ENCODE peak calls at places on chromosomes 16 and 17, in nine cellular contexts. Y is fibroblast of lung; Q is PC-3; O is stomach; P is IMR-90; M is effector memory CD4-positive, alpha-beta T cell; C is left lung; U is CD8-positive, alpha-beta T cell; R is neural progenitor cell. J is an unnamed sample.

GRCh38 chr17:51797150-51797549 is 361.4 kb downstream of the CA10 start:
- DNase-seq in U (no peak), Y (no peak), P (no peak), R (no peak), O (no peak), M (no peak), Q (no peak), C (no peak), J (no peak)

GRCh38 chr17:39332092-39332491 is 69.3 kb downstream of the FBXL20 start:
- DNase-seq in R (no peak), Q (no peak), P (no peak), U (no peak), O (no peak), M (no peak), Y (no peak), C (no peak), J (no peak)

GRCh38 chr16:1180772-1181714 is 28.1 kb downstream of the CACNA1H start:
- DNase-seq in Y (no peak), U (no peak), O (no peak), Q (no peak), R (peak; percentile 73), P (no peak), C (no peak), M (no peak), J (no peak)

GRCh38 chr17:41417576-41418015 is 6.8 kb downstream of the KRT37 start:
- DNase-seq in R (peak; percentile 35), P (peak; percentile 43), Q (peak; percentile 84), Y (no peak), M (no peak), U (no peak), C (no peak), O (no peak), J (no peak)

GRCh38 chr17:68033636-68034451 is 1.7 kb upstream of the KPNA2 start:
- DNase-seq in O (no peak), P (peak; percentile 65), U (no peak), Q (peak; percentile 59), R (peak; percentile 93), C (no peak), M (no peak), Y (peak; percentile 61), J (no peak)

GRCh38 chr16:85168732-85169256 is 56.5 kb upstream of the CIBAR2 start:
- DNase-seq in U (no peak), C (peak; percentile 76), Q (peak; percentile 31), R (peak; percentile 86), P (peak; percentile 52), M (no peak), O (no peak), Y (peak; percentile 61), J (no peak)

GRCh38 chr17:64174686-64175456 is 44.9 kb upstream of the ERN1 start:
- DNase-seq in M (no peak), Q (no peak), U (no peak), C (no peak), Y (peak; percentile 79), O (no peak), P (peak; percentile 71), R (no peak), J (no peak)

GRCh38 chr16:74275031-74275636 is 21.5 kb upstream of the PSMD7 start:
- DNase-seq in Q (peak; percentile 45), C (no peak), U (no peak), M (no peak), R (no peak), Y (peak; percentile 53), P (peak; percentile 28), O (no peak), J (no peak)

GRCh38 chr17:21015564-21015963 is 27.2 kb downstream of the USP22 start:
- DNase-seq in C (no peak), P (no peak), O (no peak), U (no peak), Y (no peak), M (no peak), Q (no peak), R (no peak), J (no peak)

GRCh38 chr17:75370288-75370687 is 35.2 kb downstream of the GRB2 start:
- DNase-seq in U (no peak), Q (no peak), C (no peak), O (peak; percentile 44), M (no peak), P (no peak), Y (no peak), R (no peak), J (no peak)

GRCh38 chr17:18319604-18320256 is 4.6 kb downstream of the SMCR8 start:
- DNase-seq in U (no peak), C (no peak), Q (peak; percentile 61), R (peak; percentile 80), P (peak; percentile 68), M (no peak), Y (peak; percentile 74), O (peak; percentile 27), J (no peak)

GRCh38 chr16:23469814-23470213 is 16.8 kb upstream of the COG7 start:
- DNase-seq in C (no peak), M (no peak), P (peak; percentile 54), Q (peak; percentile 81), R (no peak), Y (peak; percentile 11), O (no peak), U (no peak), J (no peak)

GRCh38 chr16:648071-648785 is 937 bp upstream of the WDR90 start:
- DNase-seq in C (no peak), O (peak; percentile 83), R (peak; percentile 62), Y (no peak), M (no peak), P (no peak), U (peak; percentile 37), Q (no peak), J (no peak)

GRCh38 chr16:50272687-50273381 is 6.5 kb downstream of the ADCY7 start:
- DNase-seq in Q (no peak), C (peak; percentile 23), Y (no peak), R (no peak), P (no peak), O (no peak), U (no peak), M (no peak), J (no peak)

GRCh38 chr17:9512323-9513168 is 63.1 kb downstream of the STX8 start:
- DNase-seq in C (no peak), P (peak; percentile 76), U (no peak), Q (peak; percentile 71), Y (peak; percentile 70), O (no peak), M (no peak), R (no peak), J (no peak)

GRCh38 chr16:77780378-77780837 is 8.0 kb upstream of the VAT1L start:
- DNase-seq in M (no peak), R (no peak), U (no peak), C (no peak), Y (peak; percentile 77), Q (peak; percentile 23), O (no peak), P (peak; percentile 98), J (no peak)

DNA sequence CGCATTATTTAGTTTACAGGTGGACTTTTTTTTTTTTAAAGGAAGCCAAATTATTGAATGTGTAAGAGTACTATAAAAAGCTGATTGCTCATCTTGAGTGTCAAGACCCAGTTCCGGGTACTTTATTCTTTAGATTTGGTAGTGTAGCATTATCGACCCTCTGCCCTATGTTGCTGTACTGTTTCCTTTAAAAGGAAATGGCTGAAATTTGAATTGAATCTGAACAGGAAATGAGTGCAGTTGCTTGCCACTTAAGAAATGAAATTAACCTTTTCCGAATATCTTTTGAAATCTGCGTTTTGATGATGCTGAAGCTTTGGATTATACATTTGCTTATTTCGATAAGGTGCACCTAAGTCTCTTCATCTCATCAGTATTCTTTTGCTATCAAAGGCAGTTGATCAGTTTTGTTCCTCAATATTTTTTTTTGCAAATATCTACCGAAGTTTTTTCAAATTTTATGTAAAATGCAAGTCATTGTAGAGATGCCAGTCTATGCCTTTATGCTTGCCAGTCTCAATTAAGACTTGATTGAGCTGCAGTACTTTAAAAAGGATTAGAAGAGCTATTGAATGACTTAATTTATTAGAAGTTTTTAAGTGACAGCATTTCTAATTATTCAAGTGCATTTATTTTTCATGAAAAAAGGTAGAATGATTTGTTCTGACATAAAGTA is 1.8 kb downstream of the GGNBP2 start:
- DNase-seq in M (no peak), P (no peak), C (no peak), O (no peak), R (no peak), Q (no peak), U (no peak), Y (peak; percentile 6), J (no peak)
- H3K4me3 ChIP-seq in M (peak overlapping the region; percentile 89), P (peak overlapping the region; percentile 86), C (peak overlapping the region; percentile 68), O (peak overlapping the region; percentile 70), R (peak overlapping the region; percentile 83), Q (peak overlapping the region; percentile 99), U (peak overlapping the region; percentile 66), Y (peak overlapping the region; percentile 82), J (peak overlapping the region; percentile 93)

GRCh38 chr17:1379930-1380313 is 20.1 kb downstream of the YWHAE start:
- DNase-seq in U (no peak), R (no peak), M (no peak), P (no peak), O (no peak), Q (no peak), Y (no peak), C (no peak), J (no peak)
- H3K9me3 ChIP-seq in U (no peaks in the 10 kb centered on the region), R (no peaks in the 10 kb centered on the region), M (no peaks in the 10 kb centered on the region), P (no peaks in the 10 kb centered on the region), O (no peaks in the 10 kb centered on the region), Q (no peaks in the 10 kb centered on the region), Y (no peaks in the 10 kb centered on the region), C (no peaks in the 10 kb centered on the region), J (no peaks in the 10 kb centered on the region)

GRCh38 chr16:89442588-89442987 is 47.8 kb downstream of the ANKRD11 start:
- DNase-seq in R (no peak), P (no peak), Y (no peak), U (no peak), Q (no peak), O (no peak), M (no peak), C (no peak), J (no peak)
- H3K4me1 ChIP-seq in R (peaks cover 49% of the 10 kb centered on the region), P (peaks cover 53% of the 10 kb centered on the region), Y (peaks cover 33% of the 10 kb centered on the region), U (peaks cover 92% of the 10 kb centered on the region), Q (peaks cover 31% of the 10 kb centered on the region), O (peaks cover 74% of the 10 kb centered on the region), M (peaks cover 75% of the 10 kb centered on the region), C (peaks cover 53% of the 10 kb centered on the region), J (peaks cover 72% of the 10 kb centered on the region)

DNA sequence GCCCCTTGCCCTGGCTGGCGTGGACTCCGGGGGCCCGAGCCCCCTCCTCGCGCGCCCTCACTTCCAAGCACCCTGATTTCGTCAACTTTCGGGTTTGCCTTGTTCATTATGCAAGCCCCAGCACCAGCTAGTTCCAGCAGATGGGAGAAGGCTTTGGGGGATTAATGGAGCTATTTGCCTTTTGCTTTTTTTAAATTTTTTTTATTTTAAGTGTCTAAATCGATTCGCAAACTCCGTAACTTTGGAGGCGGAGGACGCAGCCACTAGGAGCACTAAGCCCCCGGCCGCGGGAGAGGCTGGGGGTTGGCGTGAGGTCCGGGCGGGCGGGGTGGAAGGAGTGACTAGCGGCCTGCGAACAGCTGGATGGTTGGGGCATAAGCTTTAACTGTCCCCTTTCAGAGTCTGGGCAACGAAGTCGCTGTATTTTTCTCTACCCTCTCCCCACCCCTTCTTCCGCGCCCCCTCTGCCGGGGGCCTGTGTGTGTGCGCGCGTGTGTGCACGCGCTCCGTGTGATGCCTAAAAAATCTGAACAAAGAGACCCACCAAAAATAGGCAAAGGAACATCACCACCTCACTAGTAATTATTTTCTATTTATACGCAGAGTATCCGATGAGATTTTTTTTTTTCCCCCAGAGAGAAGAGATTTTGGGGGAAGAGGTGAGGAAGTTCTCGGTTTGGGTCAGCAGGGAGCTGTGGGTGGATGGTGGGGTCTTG is 2.1 kb downstream of the SHISA9 start:
- DNase-seq in R (peak; percentile 79), C (no peak), U (no peak), M (no peak), Q (no peak), P (no peak), Y (no peak), O (no peak), J (no peak)
- H3K4me3 ChIP-seq in R (peak overlapping the region; percentile 87), C (no peak overlapping the region), U (no peak overlapping the region), M (no peak overlapping the region), Q (no peak overlapping the region), P (no peak overlapping the region), Y (no peak overlapping the region), O (peak overlapping the region; percentile 38), J (no peak overlapping the region)